ENCODE peak calls at places on chromosomes 5 and 9, in nine cellular contexts. Q, S, A, E, I, D, T, G and U are unnamed samples.

GRCh38 chr5:59542841-59543825 is 350.4 kb downstream of the PDE4D start:
- DNase-seq in Q (no peak), S (no peak), A (no peak), E (peak), I (peak), D (peak), T (no peak), G (peak), U (no peak)

GRCh38 chr5:78360674-78361225 is 333 bp downstream of the SCAMP1 start:
- DNase-seq in Q (peak), S (no peak), A (peak), E (peak), I (peak), D (no peak), T (no peak), G (no peak), U (peak)

GRCh38 chr5:172436078-172436873 is 18.0 kb downstream of the SH3PXD2B start:
- DNase-seq in Q (no peak), S (no peak), A (no peak), E (no peak), I (no peak), D (no peak), T (no peak), G (no peak), U (no peak)

GRCh38 chr5:6827815-6828214 is 114.6 kb downstream of the TENT4A start:
- DNase-seq in Q (no peak), S (no peak), A (no peak), E (no peak), I (no peak), D (no peak), T (peak), G (no peak), U (no peak)

GRCh38 chr5:80820685-80821084 is 139.5 kb upstream of the RASGRF2 start:
- DNase-seq in Q (no peak), S (no peak), A (no peak), E (no peak), I (no peak), D (no peak), T (no peak), G (no peak), U (no peak)

GRCh38 chr9:68981825-68982224 is 32.1 kb downstream of the PRKACG start:
- DNase-seq in Q (no peak), S (no peak), A (no peak), E (peak), I (no peak), D (no peak), T (no peak), G (no peak), U (no peak)

GRCh38 chr9:79955300-79955699 is 383.5 kb downstream of the TLE4 start:
- DNase-seq in Q (no peak), S (no peak), A (no peak), E (no peak), I (no peak), D (no peak), T (peak), G (no peak), U (no peak)

GRCh38 chr5:115548683-115549082 is 4.1 kb upstream of the FEM1C start:
- DNase-seq in Q (no peak), S (no peak), A (no peak), E (no peak), I (no peak), D (no peak), T (no peak), G (no peak), U (no peak)

GRCh38 chr5:111083323-111083722 is 8.8 kb upstream of the WDR36 start:
- DNase-seq in Q (no peak), S (no peak), A (no peak), E (no peak), I (no peak), D (no peak), T (no peak), G (peak), U (no peak)

GRCh38 chr5:110726249-110727024 is at the start of gene TMEM232:
- DNase-seq in Q (peak), S (peak), A (peak), E (peak), I (peak), D (no peak), T (no peak), G (peak), U (peak)

GRCh38 chr9:120387257-120387999 is 192.5 kb downstream of the CDK5RAP2 start:
- DNase-seq in Q (no peak), S (no peak), A (no peak), E (no peak), I (no peak), D (no peak), T (no peak), G (no peak), U (peak)

GRCh38 chr9:7239708-7240107 is 481.9 kb downstream of the KDM4C start:
- DNase-seq in Q (no peak), S (no peak), A (no peak), E (no peak), I (no peak), D (no peak), T (no peak), G (no peak), U (no peak)

GRCh38 chr9:114366334-114367128 is 21.3 kb downstream of the AKNA start:
- DNase-seq in Q (no peak), S (peak), A (no peak), E (peak), I (no peak), D (no peak), T (no peak), G (no peak), U (no peak)

GRCh38 chr9:38331141-38331540 is 61.4 kb upstream of the ALDH1B1 start:
- DNase-seq in Q (no peak), S (no peak), A (no peak), E (no peak), I (no peak), D (no peak), T (no peak), G (no peak), U (no peak)

GRCh38 chr5:125487231-125487630 is 740.8 kb upstream of the ZNF608 start:
- DNase-seq in Q (no peak), S (peak), A (no peak), E (no peak), I (no peak), D (no peak), T (no peak), G (no peak), U (no peak)

GRCh38 chr5:2729189-2729588 is 22.3 kb downstream of the IRX2 start:
- DNase-seq in Q (no peak), S (no peak), A (no peak), E (no peak), I (no peak), D (no peak), T (no peak), G (no peak), U (no peak)

GRCh38 chr5:139638090-139638735 is 9.9 kb upstream of the CXXC5 start:
- DNase-seq in Q (no peak), S (peak), A (no peak), E (peak), I (peak), D (no peak), T (peak), G (peak), U (peak)

GRCh38 chr5:79475174-79475466 is 38.8 kb downstream of the HOMER1 start:
- DNase-seq in Q (no peak), S (no peak), A (no peak), E (no peak), I (no peak), D (no peak), T (no peak), G (no peak), U (no peak)

GRCh38 chr9:35226685-35227084 is 64.9 kb downstream of the UNC13B start:
- DNase-seq in Q (no peak), S (no peak), A (no peak), E (no peak), I (no peak), D (no peak), T (no peak), G (no peak), U (no peak)

GRCh38 chr5:171989276-171989675 is 17.2 kb downstream of the FBXW11 start:
- DNase-seq in Q (no peak), S (peak), A (no peak), E (no peak), I (no peak), D (no peak), T (no peak), G (no peak), U (no peak)

GRCh38 chr5:33032161-33033085 is 321.3 kb downstream of the NPR3 start:
- DNase-seq in Q (no peak), S (peak), A (no peak), E (no peak), I (no peak), D (peak), T (no peak), G (no peak), U (no peak)

GRCh38 chr9:121154782-121155181 is 46.9 kb downstream of the RAB14 start:
- DNase-seq in Q (no peak), S (peak), A (no peak), E (no peak), I (no peak), D (no peak), T (no peak), G (no peak), U (no peak)

GRCh38 chr9:133060417-133060841 is 1.4 kb upstream of the CEL start:
- DNase-seq in Q (no peak), S (no peak), A (no peak), E (no peak), I (no peak), D (no peak), T (no peak), G (no peak), U (no peak)

DNA sequence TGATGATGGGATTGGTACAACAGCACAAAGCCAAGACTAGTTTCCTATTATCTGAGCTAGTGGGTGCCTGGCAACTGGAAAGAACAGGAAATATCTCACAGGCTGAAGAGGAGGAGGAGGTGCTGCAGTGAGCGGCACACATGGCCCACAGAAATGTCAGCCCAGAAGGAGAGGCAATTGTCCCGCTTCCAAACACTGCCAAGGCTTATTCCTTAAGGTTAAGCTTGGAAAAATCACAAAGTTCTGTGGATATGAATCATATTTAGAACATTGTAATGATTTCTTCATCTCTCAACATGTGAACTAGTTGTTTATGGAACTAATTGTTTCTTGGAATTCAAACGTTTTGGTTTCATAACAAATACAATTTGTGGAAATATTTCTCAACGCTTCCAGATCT is 1019.5 kb upstream of the SEMA6A start:
- DNase-seq in Q (no peak), S (no peak), A (no peak), E (no peak), I (no peak), D (peak), T (no peak), G (no peak), U (no peak)
- H3K4me3 ChIP-seq in Q (no peak), S (no peak), A (no peak), E (no peak), I (no peak), D (no peak), T (no peak), G (no peak), U (no peak)

GRCh38 chr5:83567741-83568530 is 96.4 kb downstream of the VCAN start:
- DNase-seq in Q (no peak), S (peak), A (no peak), E (no peak), I (no peak), D (peak), T (no peak), G (peak), U (no peak)
- H3K27ac ChIP-seq in Q (peak), S (peak), A (no peak), E (no peak), I (no peak), D (peak), T (no peak), G (no peak), U (no peak)

GRCh38 chr5:34927785-34928184 is 1.6 kb upstream of the DNAJC21 start:
- DNase-seq in Q (no peak), S (no peak), A (no peak), E (no peak), I (no peak), D (no peak), T (no peak), G (no peak), U (no peak)
- TF ChIP-seq POLR2A in Q (no peak), S (no peak), A (no peak), E (no peak), I (no peak), D (no peak), T (no peak), G (no peak), U (no peak)

GRCh38 chr9:107548298-107549142 is 59.0 kb upstream of the KLF4 start:
- DNase-seq in Q (peak), S (peak), A (no peak), E (no peak), I (peak), D (peak), T (no peak), G (peak), U (no peak)
- H3K4me3 ChIP-seq in Q (no peak), S (no peak), A (peak), E (no peak), I (no peak), D (peak), T (peak), G (no peak), U (no peak)

DNA sequence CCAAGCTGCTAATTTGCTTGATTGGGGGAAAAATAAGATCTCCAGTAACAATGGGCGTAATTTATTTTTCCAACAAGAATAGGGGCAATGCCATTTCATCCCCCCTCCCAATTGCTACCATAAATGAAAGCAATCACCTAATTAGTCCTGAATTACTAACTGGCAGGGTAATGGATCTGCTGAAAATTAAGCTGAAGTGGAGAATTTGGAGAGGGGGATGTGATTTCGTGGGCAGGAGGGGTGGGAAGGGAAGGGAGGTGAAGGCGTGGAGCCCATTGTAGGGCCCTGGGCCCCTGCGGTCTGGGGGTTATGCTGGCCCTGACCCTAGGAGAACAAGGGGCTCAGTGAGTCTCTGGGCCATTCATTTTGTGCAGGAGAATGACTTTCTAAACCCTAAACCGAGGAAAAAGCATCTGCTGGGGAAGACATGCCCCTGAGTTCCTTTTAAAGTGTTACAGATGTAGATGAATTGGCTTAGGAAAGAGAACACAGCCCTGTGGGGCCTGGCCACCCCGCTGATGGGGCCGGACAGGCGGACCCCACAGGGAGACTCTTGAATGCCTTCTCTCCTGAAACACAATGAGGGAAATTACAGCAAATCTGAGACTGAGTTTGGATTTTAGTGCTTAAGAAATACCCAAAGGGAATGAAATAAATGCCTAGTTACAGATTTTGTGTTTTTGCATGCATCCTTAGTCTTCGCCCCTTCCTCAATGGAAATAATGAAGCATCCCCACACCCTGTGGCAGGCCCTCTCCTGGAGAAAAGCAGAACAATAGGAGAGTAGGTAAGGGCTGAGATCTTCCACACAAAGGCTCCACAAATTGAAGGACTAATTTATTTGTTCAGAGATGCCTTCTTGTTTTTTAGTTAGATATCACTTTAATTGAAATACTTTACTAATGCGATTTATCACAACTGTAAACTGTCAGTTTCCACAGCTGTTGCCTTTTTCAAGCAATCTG is 143.2 kb downstream of the PSAT1 start:
- DNase-seq in Q (no peak), S (no peak), A (no peak), E (no peak), I (no peak), D (no peak), T (no peak), G (no peak), U (peak)
- H3K27ac ChIP-seq in Q (peak), S (no peak), A (no peak), E (no peak), I (no peak), D (no peak), T (no peak), G (no peak), U (no peak)

GRCh38 chr5:66144074-66144798 is at the start of gene SREK1:
- DNase-seq in Q (peak), S (peak), A (peak), E (peak), I (peak), D (peak), T (peak), G (peak), U (peak)
- TF ChIP-seq POLR2A in Q (peak), S (peak), A (peak), E (peak), I (peak), D (peak), T (no peak), G (peak), U (peak)

GRCh38 chr9:135647897-135648296 is 8.6 kb upstream of the GLT6D1 start:
- DNase-seq in Q (no peak), S (no peak), A (no peak), E (no peak), I (no peak), D (no peak), T (peak), G (no peak), U (no peak)

GRCh38 chr9:135649508-135649907 is 10.2 kb upstream of the GLT6D1 start:
- DNase-seq in Q (no peak), S (no peak), A (no peak), E (no peak), I (no peak), D (no peak), T (no peak), G (no peak), U (no peak)

GRCh38 chr9:135655317-135656003 is 7.6 kb upstream of the LCN9 start:
- DNase-seq in Q (no peak), S (no peak), A (no peak), E (no peak), I (no peak), D (no peak), T (no peak), G (no peak), U (no peak)

GRCh38 chr9:135648494-135649410 is 9.4 kb upstream of the GLT6D1 start:
- DNase-seq in Q (no peak), S (no peak), A (no peak), E (no peak), I (no peak), D (no peak), T (peak), G (no peak), U (no peak)

DNA sequence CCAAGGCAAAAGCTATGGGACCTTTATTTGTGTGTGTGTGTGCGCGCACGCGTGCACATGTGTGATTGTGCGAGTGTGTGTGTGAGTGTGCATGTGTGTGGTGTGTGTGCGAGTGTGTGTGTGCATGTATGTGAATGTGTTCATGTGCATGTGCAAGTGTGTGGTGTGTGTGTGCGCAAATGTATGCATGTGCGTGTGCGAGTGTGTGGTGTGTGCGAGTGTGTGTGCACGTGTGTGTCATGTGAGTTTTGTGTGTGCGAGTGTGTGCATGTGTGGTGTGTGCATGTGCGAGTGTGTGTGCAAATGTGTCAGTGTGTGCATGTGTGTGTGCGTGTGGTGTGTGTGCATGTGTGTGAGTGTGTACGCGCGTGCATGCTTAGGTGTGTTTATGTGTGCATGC is 11.1 kb upstream of the GLT6D1 start:
- DNase-seq in Q (no peak), S (no peak), A (no peak), E (no peak), I (no peak), D (no peak), T (peak), G (no peak), U (no peak)
- H3K4me3 ChIP-seq in Q (no peak), S (no peak), A (no peak), E (no peak), I (no peak), D (no peak), T (no peak), G (no peak), U (no peak)

DNA sequence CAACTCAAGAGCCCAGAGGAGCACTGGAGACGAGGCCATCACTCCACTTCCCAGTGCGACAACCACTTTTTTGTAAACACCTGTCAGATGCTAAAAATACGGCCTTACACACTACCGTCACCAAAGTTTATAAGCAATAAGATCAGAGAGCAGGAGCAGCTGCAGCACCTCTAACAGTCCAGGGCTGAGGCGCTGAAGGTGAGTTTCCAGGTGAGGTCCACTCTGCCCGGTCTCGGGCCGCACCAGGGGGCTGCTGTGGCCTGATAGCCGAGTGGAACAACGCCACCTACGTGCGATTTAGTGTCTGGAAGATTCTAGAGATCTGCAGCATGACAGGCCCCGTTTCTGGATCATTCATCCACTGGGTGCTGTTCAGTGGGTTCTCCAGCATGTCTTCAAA is 25.8 kb upstream of the CAMSAP1 start:
- DNase-seq in Q (no peak), S (no peak), A (no peak), E (no peak), I (no peak), D (no peak), T (no peak), G (no peak), U (no peak)
- H3K27ac ChIP-seq in Q (no peak), S (no peak), A (no peak), E (no peak), I (no peak), D (no peak), T (no peak), G (no peak), U (no peak)